ENCODE peak calls at places on chromosomes 11 and 22, in nine cellular contexts. F, D, R, W, I, V, O, C and B are unnamed samples.
A peak's percentile ranks its signal among the peaks of the same experiment; 100 is the strongest.

GRCh38 chr11:28702450-28702790 is 594.2 kb downstream of the METTL15 start:
- DNase-seq in F (no peak), D (no peak), R (no peak), W (no peak), I (no peak), V (no peak), O (no peak), C (no peak), B (no peak)

GRCh38 chr11:57219021-57219627 is 17.9 kb downstream of the APLNR start:
- DNase-seq in F (no peak), D (no peak), R (no peak), W (no peak), I (peak; percentile 10), V (peak; percentile 22), O (no peak), C (peak; percentile 14), B (no peak)

GRCh38 chr22:48901324-48901723 is 926.3 kb downstream of the BRD1 start:
- DNase-seq in F (peak; percentile 23), D (no peak), R (no peak), W (peak; percentile 34), I (no peak), V (no peak), O (no peak), C (no peak), B (no peak)

GRCh38 chr11:2217211-2218081 is 45.8 kb upstream of the TH start:
- DNase-seq in F (no peak), D (no peak), R (no peak), W (peak; percentile 47), I (no peak), V (no peak), O (no peak), C (no peak), B (no peak)

GRCh38 chr11:114399490-114399889 is 821 bp downstream of the C11orf71 start:
- DNase-seq in F (no peak), D (no peak), R (no peak), W (no peak), I (no peak), V (peak; percentile 14), O (no peak), C (no peak), B (no peak)

GRCh38 chr11:9565822-9566560 is 7.5 kb upstream of the WEE1 start:
- DNase-seq in F (peak; percentile 78), D (peak; percentile 100), R (peak; percentile 70), W (peak; percentile 89), I (peak; percentile 100), V (peak; percentile 100), O (peak; percentile 100), C (peak; percentile 100), B (peak; percentile 100)

GRCh38 chr11:21622995-21623394 is 569.9 kb upstream of the ANO5 start:
- DNase-seq in F (no peak), D (no peak), R (no peak), W (no peak), I (no peak), V (no peak), O (no peak), C (no peak), B (no peak)

GRCh38 chr11:115060840-115061239 is 382.5 kb downstream of the NXPE2 start:
- DNase-seq in F (no peak), D (peak; percentile 59), R (no peak), W (no peak), I (no peak), V (no peak), O (no peak), C (no peak), B (no peak)

GRCh38 chr11:66568124-66568916 is at the start of gene CTSF:
- DNase-seq in F (peak; percentile 94), D (peak; percentile 33), R (peak; percentile 45), W (peak; percentile 84), I (peak; percentile 49), V (peak; percentile 70), O (no peak), C (peak; percentile 76), B (peak; percentile 40)

GRCh38 chr11:118277312-118277711 is 13.2 kb upstream of the MPZL2 start:
- DNase-seq in F (no peak), D (peak; percentile 33), R (no peak), W (no peak), I (peak; percentile 36), V (peak; percentile 36), O (no peak), C (peak; percentile 17), B (no peak)

GRCh38 chr11:61683961-61684869 is 4.0 kb downstream of the DAGLA start:
- DNase-seq in F (no peak), D (peak; percentile 72), R (no peak), W (no peak), I (peak; percentile 43), V (peak; percentile 56), O (no peak), C (peak; percentile 50), B (no peak)

GRCh38 chr22:27113211-27114030 is 456.0 kb downstream of the MIAT start:
- DNase-seq in F (peak; percentile 90), D (peak; percentile 99), R (peak; percentile 76), W (peak; percentile 89), I (peak; percentile 97), V (peak; percentile 89), O (peak; percentile 99), C (peak; percentile 90), B (peak; percentile 84)

GRCh38 chr11:32225491-32226285 is 134.8 kb downstream of the RCN1 start:
- DNase-seq in F (no peak), D (no peak), R (no peak), W (no peak), I (no peak), V (no peak), O (no peak), C (no peak), B (no peak)

GRCh38 chr11:122863704-122864326 is 18.7 kb upstream of the JHY start:
- DNase-seq in F (no peak), D (peak; percentile 14), R (no peak), W (no peak), I (peak; percentile 50), V (peak; percentile 59), O (peak; percentile 48), C (peak; percentile 74), B (no peak)

GRCh38 chr11:10503217-10503616 is 37.8 kb downstream of the RNF141 start:
- DNase-seq in F (no peak), D (no peak), R (no peak), W (no peak), I (no peak), V (no peak), O (no peak), C (no peak), B (no peak)

DNA sequence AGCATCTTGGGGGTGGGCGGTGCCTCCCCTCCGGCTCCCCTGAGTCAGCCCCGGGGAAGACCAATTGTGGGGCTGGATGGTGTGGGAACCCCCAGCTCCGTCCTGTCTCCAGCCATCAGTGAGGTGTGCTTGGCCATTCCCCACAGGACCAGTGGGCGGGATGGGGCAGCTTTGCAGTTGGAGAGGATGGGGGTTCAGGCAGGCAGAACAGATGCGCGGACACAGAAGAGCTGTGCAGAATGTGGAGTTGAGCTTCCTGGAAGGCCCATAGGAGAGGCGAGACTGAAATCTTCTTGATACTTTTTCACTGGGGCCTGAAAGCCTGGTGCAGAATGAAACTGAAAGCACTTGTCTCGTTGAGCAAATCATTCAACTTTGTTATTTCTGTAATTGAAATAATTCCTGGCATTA is 23.8 kb downstream of the PARVB start:
- DNase-seq in F (no peak), D (no peak), R (no peak), W (no peak), I (no peak), V (no peak), O (no peak), C (no peak), B (no peak)
- H3K4me3 ChIP-seq in F (no peak overlapping the region), D (no peak overlapping the region), R (no peak overlapping the region), W (no peak overlapping the region), I (no peak overlapping the region), V (no peak overlapping the region), O (no peak overlapping the region), C (no peak overlapping the region), B (no peak overlapping the region)

DNA sequence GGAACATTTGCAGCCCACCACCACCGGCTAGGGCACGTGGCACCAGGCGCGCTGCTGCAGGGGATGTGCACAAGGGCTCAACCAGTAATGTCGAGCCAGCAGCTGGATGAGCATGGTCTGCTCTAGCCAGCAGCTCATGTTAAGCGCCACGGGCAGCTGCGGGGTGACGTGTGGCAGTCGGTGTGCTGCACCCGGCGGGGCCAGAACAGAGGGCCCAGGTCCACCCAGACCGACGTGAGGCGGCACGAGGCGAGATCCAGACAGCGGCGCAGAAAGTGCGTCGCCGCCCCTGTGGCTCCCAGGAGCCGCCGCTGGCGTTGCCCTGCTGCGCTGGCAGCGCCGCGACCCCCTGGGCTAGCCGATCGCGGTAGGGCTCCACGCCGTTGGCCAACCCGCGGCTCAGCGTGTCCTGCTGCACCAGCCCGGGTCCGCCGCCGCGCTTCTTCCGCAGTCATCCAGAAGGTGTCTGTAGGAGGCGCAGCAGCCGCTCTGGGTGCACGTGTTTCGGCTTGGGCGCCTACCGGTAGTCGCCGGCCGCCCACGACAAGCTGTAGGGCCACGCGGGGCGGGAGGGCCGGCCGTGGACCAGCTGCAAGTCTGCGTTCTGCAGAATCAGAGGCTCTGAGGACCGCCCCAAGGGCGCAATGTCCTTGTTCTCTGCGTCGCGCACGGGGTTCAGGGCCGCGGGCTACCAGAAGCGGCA is 4.6 kb upstream of the GALR3 start:
- DNase-seq in F (no peak), D (peak; percentile 45), R (no peak), W (peak; percentile 48), I (peak; percentile 35), V (peak; percentile 51), O (peak; percentile 62), C (peak; percentile 57), B (no peak)
- H3K4me3 ChIP-seq in F (peak overlapping the region; percentile 51), D (peak overlapping the region; percentile 20), R (peak overlapping the region; percentile 67), W (no peak overlapping the region), I (no peak overlapping the region), V (no peak overlapping the region), O (peak overlapping the region; percentile 64), C (peak overlapping the region; percentile 44), B (peak overlapping the region; percentile 19)

GRCh38 chr11:64314805-64315561 is 2.4 kb downstream of the TRMT112 start:
- DNase-seq in F (peak; percentile 63), D (no peak), R (no peak), W (no peak), I (no peak), V (no peak), O (no peak), C (no peak), B (no peak)

GRCh38 chr11:64314146-64314804 is 3.1 kb downstream of the TRMT112 start:
- DNase-seq in F (no peak), D (no peak), R (no peak), W (no peak), I (no peak), V (no peak), O (peak; percentile 50), C (no peak), B (no peak)

GRCh38 chr11:64312947-64313346 is 4.4 kb downstream of the TRMT112 start:
- DNase-seq in F (no peak), D (no peak), R (no peak), W (no peak), I (no peak), V (no peak), O (no peak), C (no peak), B (no peak)

GRCh38 chr11:64317325-64317960 is at the start of gene TRMT112:
- DNase-seq in F (peak; percentile 99), D (peak; percentile 98), R (peak; percentile 96), W (peak; percentile 99), I (peak; percentile 98), V (peak; percentile 94), O (peak; percentile 99), C (peak; percentile 99), B (peak; percentile 94)

GRCh38 chr11:64313491-64314145 is 3.7 kb downstream of the TRMT112 start:
- DNase-seq in F (peak; percentile 84), D (no peak), R (no peak), W (no peak), I (no peak), V (peak; percentile 72), O (no peak), C (no peak), B (no peak)
- H3K4me3 ChIP-seq in F (no peak overlapping the region), D (no peak overlapping the region), R (no peak overlapping the region), W (no peak overlapping the region), I (no peak overlapping the region), V (peak overlapping the region; percentile 19), O (peak overlapping the region; percentile 76), C (no peak overlapping the region), B (no peak overlapping the region)

GRCh38 chr11:111378185-111378772 is 796 bp downstream of the POU2AF1 start:
- DNase-seq in F (no peak), D (no peak), R (no peak), W (no peak), I (no peak), V (no peak), O (no peak), C (no peak), B (no peak)
- H3K4me3 ChIP-seq in F (no peak overlapping the region), D (no peak overlapping the region), R (no peak overlapping the region), W (no peak overlapping the region), I (no peak overlapping the region), V (no peak overlapping the region), O (no peak overlapping the region), C (no peak overlapping the region), B (no peak overlapping the region)